ENCODE peak calls at places on chromosomes 6 and 20, in seven cellular contexts. I is HFF-Myc; A is Peyer's patch; P is tibial artery; Z is fibroblast of mammary gland; F is hepatocyte; B is Jurkat, Clone E6-1. K is an unnamed sample.

GRCh38 chr6:73340048-73340447 is 14.0 kb downstream of the DPPA5 start:
- DNase-seq in I (no peak), A (no peak), P (no peak), Z (no peak), F (no peak), B (no peak), K (no peak)

GRCh38 chr6:41093729-41094128 is 21.0 kb downstream of the NFYA start:
- DNase-seq in I (no peak), A (no peak), P (no peak), Z (peak), F (no peak), B (no peak), K (no peak)

GRCh38 chr6:131999545-132000146 is 48.5 kb upstream of the CCN2 start:
- DNase-seq in I (no peak), A (no peak), P (no peak), Z (no peak), F (no peak), B (no peak), K (no peak)

GRCh38 chr20:10769700-10770099 is 95.9 kb upstream of the JAG1 start:
- DNase-seq in I (no peak), A (no peak), P (no peak), Z (no peak), F (no peak), B (no peak), K (no peak)

GRCh38 chr6:110688661-110689268 is 126.5 kb downstream of the CDK19 start:
- DNase-seq in I (no peak), A (no peak), P (no peak), Z (no peak), F (no peak), B (no peak), K (no peak)

GRCh38 chr20:54560357-54560756 is 85.0 kb downstream of the DOK5 start:
- DNase-seq in I (no peak), A (no peak), P (no peak), Z (peak), F (no peak), B (no peak), K (no peak)

GRCh38 chr6:70680396-70680795 is 12.7 kb downstream of the SMAP1 start:
- DNase-seq in I (no peak), A (no peak), P (no peak), Z (no peak), F (no peak), B (no peak), K (no peak)

GRCh38 chr20:23111307-23111943 is 25.3 kb upstream of the CD93 start:
- DNase-seq in I (no peak), A (no peak), P (no peak), Z (no peak), F (no peak), B (no peak), K (no peak)

GRCh38 chr6:106434530-106434929 is 74.0 kb downstream of the CRYBG1 start:
- DNase-seq in I (no peak), A (no peak), P (no peak), Z (no peak), F (no peak), B (no peak), K (no peak)

GRCh38 chr6:34709386-34709785 is 12.8 kb upstream of the ILRUN start:
- DNase-seq in I (no peak), A (no peak), P (peak), Z (peak), F (peak), B (no peak), K (no peak)

GRCh38 chr6:108763931-108764579 is 84.2 kb upstream of the ARMC2 start:
- DNase-seq in I (no peak), A (no peak), P (no peak), Z (no peak), F (no peak), B (no peak), K (no peak)

GRCh38 chr20:9467995-9468394 is 46.4 kb upstream of the LAMP5 start:
- DNase-seq in I (no peak), A (no peak), P (no peak), Z (no peak), F (no peak), B (no peak), K (no peak)

GRCh38 chr20:32360333-32360634 is 2.2 kb downstream of the ASXL1 start:
- DNase-seq in I (no peak), A (no peak), P (no peak), Z (no peak), F (no peak), B (no peak), K (no peak)
- H3K4me3 ChIP-seq in I (peak), A (no peak), P (peak), Z (peak), F (peak), B (no peak), K (peak)

DNA sequence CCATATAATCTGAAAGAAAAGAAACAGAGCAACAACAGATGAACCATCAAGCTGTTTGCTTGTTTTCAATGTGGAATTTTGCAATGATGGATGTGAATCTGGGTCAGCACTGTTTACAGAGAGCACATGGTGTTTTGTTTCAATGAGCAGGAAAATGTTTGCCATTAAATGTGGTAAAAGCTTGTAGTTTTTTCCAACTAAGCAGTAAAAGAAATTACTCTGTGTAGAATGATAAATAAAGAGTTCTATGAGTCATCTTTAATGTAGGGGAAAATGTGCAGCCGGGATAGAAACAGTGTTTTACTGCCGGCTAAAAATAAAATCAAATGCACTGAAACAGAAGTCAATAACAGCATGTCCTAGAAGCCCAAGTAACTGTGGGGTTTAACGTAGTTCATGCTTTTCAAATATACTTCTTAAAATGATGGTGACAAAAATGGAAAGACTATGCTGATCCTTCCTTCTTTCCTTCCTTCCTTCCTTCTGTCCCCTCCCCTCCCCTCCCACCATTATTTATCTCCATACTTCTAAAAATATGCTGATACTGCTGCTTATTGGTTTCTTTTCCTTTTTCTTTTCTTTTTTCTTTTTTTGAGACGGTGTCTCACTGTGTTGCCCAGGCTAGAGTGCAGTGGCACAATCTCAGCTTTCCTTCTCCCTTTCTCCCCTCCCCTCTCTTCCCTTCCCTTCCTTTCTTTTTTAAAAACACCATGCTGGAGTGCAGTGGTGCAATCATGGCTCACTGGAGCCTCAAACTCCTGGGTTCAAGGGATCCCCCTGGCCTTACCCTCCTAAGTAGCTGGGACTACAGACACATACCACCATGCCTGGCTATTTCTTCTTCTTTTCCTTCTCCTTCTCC is 6.3 kb upstream of the NAA20 start:
- DNase-seq in I (peak), A (no peak), P (no peak), Z (peak), F (peak), B (no peak), K (no peak)
- H3K4me3 ChIP-seq in I (no peak), A (no peak), P (peak), Z (no peak), F (no peak), B (no peak), K (no peak)

GRCh38 chr6:180295-180694 is 112.0 kb upstream of the DUSP22 start:
- DNase-seq in I (no peak), A (no peak), P (no peak), Z (no peak), F (no peak), B (peak), K (no peak)
- H3K4me3 ChIP-seq in I (no peak), A (no peak), P (no peak), Z (no peak), F (no peak), B (no peak), K (no peak)

GRCh38 chr6:122792796-122793195 is 3.7 kb downstream of the SMPDL3A start:
- DNase-seq in I (no peak), A (no peak), P (no peak), Z (no peak), F (no peak), B (no peak), K (no peak)
- H3K4me3 ChIP-seq in I (no peak), A (no peak), P (no peak), Z (no peak), F (no peak), B (no peak), K (no peak)

GRCh38 chr20:49466114-49466912 is 16.2 kb downstream of the KCNB1 start:
- DNase-seq in I (no peak), A (no peak), P (no peak), Z (no peak), F (no peak), B (no peak), K (no peak)
- H3K4me3 ChIP-seq in I (no peak), A (no peak), P (no peak), Z (no peak), F (no peak), B (no peak), K (no peak)

GRCh38 chr6:16421462-16421960 is 183.1 kb downstream of the GMPR start:
- DNase-seq in I (no peak), A (no peak), P (no peak), Z (no peak), F (no peak), B (no peak), K (no peak)

GRCh38 chr6:16430661-16431089 is 192.3 kb downstream of the GMPR start:
- DNase-seq in I (no peak), A (no peak), P (no peak), Z (peak), F (peak), B (no peak), K (no peak)

GRCh38 chr6:16429669-16430068 is 191.3 kb downstream of the GMPR start:
- DNase-seq in I (no peak), A (no peak), P (no peak), Z (no peak), F (no peak), B (no peak), K (no peak)

GRCh38 chr6:16427124-16427523 is 188.7 kb downstream of the GMPR start:
- DNase-seq in I (no peak), A (no peak), P (no peak), Z (no peak), F (no peak), B (no peak), K (no peak)

GRCh38 chr6:16426241-16426640 is 187.9 kb downstream of the GMPR start:
- DNase-seq in I (no peak), A (no peak), P (no peak), Z (no peak), F (no peak), B (no peak), K (no peak)
- H3K4me3 ChIP-seq in I (no peak), A (no peak), P (no peak), Z (no peak), F (no peak), B (no peak), K (no peak)

DNA sequence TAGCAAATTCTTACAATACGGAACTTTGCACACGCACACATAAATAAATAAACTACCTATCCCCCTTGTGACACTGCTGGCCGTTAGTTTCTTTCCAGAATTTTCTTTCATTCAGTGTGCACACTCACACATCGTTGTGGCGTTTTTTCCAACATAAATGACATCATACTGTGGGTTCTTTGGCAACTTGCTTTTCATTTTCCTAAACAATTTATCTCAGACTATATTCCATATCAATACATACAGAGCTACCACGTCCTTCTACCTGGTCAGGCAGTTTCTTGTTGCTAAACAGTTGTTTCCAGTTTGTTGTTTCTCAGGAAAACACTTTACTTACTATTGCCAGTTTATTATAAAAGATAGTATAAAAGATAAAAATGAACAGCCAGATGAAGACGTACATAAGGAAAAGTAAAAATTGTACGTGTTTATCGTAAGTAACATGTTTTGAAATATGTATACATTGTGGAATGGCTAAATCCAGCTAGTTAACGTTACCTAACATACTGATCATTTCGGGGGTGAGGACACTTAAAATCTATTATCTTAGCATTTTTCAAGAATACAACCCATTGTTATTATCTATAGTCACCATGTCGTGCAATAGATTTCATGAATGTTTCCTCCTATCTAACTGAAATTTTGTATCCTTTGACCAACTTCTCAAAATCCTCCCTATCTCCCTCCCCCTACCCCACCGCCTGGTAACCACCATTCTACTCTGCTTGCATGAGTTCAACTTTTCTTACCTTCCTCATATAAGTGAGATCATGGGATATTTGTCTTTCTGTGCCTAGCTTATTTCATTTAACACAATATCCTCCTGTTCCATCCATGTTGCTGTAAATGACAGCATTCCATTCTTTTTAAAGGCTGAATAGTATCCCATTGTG is 1.2 kb upstream of the TP53RK start:
- DNase-seq in I (no peak), A (no peak), P (no peak), Z (peak), F (no peak), B (no peak), K (no peak)
- H3K4me3 ChIP-seq in I (peak), A (no peak), P (peak), Z (peak), F (peak), B (no peak), K (peak)

DNA sequence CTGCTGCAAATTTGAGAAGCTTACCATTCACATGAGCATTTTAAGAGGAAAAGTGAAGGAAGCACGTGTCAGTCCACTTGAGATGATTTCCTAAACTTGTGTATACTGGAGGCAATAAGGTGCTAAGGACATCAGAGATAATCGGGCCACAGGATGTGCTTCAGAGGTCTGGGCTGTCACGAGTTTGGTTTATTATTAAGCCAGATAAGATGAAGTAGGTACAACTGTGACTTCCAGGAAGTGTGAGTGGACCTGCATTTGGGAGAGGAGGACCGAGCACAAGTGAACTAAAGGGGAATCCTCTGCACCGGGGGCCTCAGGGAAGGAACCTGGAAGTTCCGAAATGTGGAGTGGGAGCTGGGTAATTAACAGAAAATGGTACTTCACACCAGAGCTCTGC is 1.4 kb downstream of the SAMD5 start:
- DNase-seq in I (no peak), A (no peak), P (no peak), Z (no peak), F (peak), B (no peak), K (no peak)
- H3K4me3 ChIP-seq in I (peak), A (peak), P (peak), Z (no peak), F (peak), B (no peak), K (peak)

K was measured in right atrium auricular region.